ENCODE peak calls at places on chromosomes 16 and 17, in five cellular contexts. D, G, N, L and T are unnamed samples.

GRCh38 chr16:85403693-85404092 is 209.4 kb upstream of the GSE1 start:
- DNase-seq in L (no peak), D (no peak), G (no peak), N (no peak), T (no peak)

GRCh38 chr17:5826384-5826783 is 242.1 kb upstream of the NLRP1 start:
- DNase-seq in D (peak), G (no peak), N (no peak), L (no peak), T (peak)

GRCh38 chr17:57256708-57257112 is 387 bp downstream of the MSI2 start:
- DNase-seq in G (no peak), L (no peak), D (no peak), N (no peak), T (peak)

GRCh38 chr17:37789166-37789565 is 44.3 kb upstream of the HNF1B start:
- DNase-seq in N (no peak), L (no peak), G (no peak), D (no peak), T (no peak)

GRCh38 chr16:66899945-66900688 is 18.6 kb downstream of the CDH16 start:
- DNase-seq in G (no peak), D (peak), N (no peak), L (no peak), T (peak)

GRCh38 chr16:85471469-85472431 is 141.4 kb upstream of the GSE1 start:
- DNase-seq in D (no peak), G (no peak), N (peak), L (no peak), T (no peak)

GRCh38 chr17:66383353-66383752 is 80.9 kb downstream of the PRKCA start:
- DNase-seq in N (no peak), G (no peak), D (peak), L (no peak), T (peak)

GRCh38 chr17:36675786-36676185 is 74.4 kb downstream of the MRM1 start:
- DNase-seq in D (no peak), L (no peak), N (no peak), G (no peak), T (no peak)

GRCh38 chr17:7508846-7509245 is 24.7 kb downstream of the POLR2A start:
- DNase-seq in N (no peak), D (no peak), L (no peak), G (no peak), T (no peak)

GRCh38 chr16:85821441-85821901 is 22.0 kb downstream of the COX4I1 start:
- DNase-seq in G (peak), L (peak), N (peak), D (peak), T (peak)

GRCh38 chr16:73163238-73163795 is 115.4 kb upstream of the ZFHX3 start:
- DNase-seq in G (no peak), N (no peak), D (no peak), L (no peak), T (peak)

GRCh38 chr17:63445571-63446217 is 412 bp downstream of the CYB561 start:
- DNase-seq in D (no peak), L (peak), N (peak), G (no peak), T (peak)

GRCh38 chr16:11465675-11466074 is 120.4 kb downstream of the RMI2 start:
- DNase-seq in G (no peak), N (no peak), D (no peak), L (no peak), T (no peak)

GRCh38 chr17:50149425-50150353 is 788 bp downstream of the PPP1R9B start:
- DNase-seq in G (no peak), L (peak), N (no peak), D (peak), T (peak)

GRCh38 chr17:72996791-72997190 is 95.7 kb downstream of the SLC39A11 start:
- DNase-seq in G (no peak), N (no peak), L (peak), D (no peak), T (no peak)

GRCh38 chr17:31413871-31414589 is 22.6 kb downstream of the RAB11FIP4 start:
- DNase-seq in D (peak), L (no peak), G (peak), N (peak), T (peak)

GRCh38 chr17:17933775-17934174 is 38.4 kb downstream of the TOM1L2 start:
- DNase-seq in N (no peak), L (no peak), G (no peak), D (peak), T (peak)

GRCh38 chr17:40936437-40936971 is 942 bp downstream of the KRT23 start:
- DNase-seq in G (no peak), N (peak), L (no peak), D (no peak), T (no peak)

GRCh38 chr16:6265956-6266355 is 1066.7 kb upstream of the RBFOX1 start:
- DNase-seq in G (no peak), N (no peak), D (no peak), L (no peak), T (no peak)

GRCh38 chr17:73799781-73800627 is 155.8 kb upstream of the SDK2 start:
- DNase-seq in G (no peak), D (no peak), L (no peak), N (no peak), T (no peak)

GRCh38 chr17:74780443-74781238 is 4.5 kb upstream of the NAT9 start:
- DNase-seq in D (no peak), L (peak), G (no peak), N (no peak), T (peak)

GRCh38 chr16:11734025-11734652 is 8.5 kb downstream of the TXNDC11 start:
- DNase-seq in D (no peak), G (no peak), N (no peak), L (no peak), T (no peak)

GRCh38 chr16:87725596-87726235 is 40.1 kb downstream of the KLHDC4 start:
- DNase-seq in L (no peak), N (no peak), D (peak), G (no peak), T (peak)

GRCh38 chr17:7842380-7842949 is 8.4 kb downstream of the KDM6B start:
- DNase-seq in N (peak), L (no peak), G (no peak), D (peak), T (peak)

GRCh38 chr16:47461598-47462266 is 601 bp downstream of the PHKB start:
- DNase-seq in D (peak), G (no peak), N (peak), L (no peak), T (peak)

GRCh38 chr17:80153004-80153403 is 6.1 kb upstream of the EIF4A3 start:
- DNase-seq in D (no peak), L (no peak), N (no peak), G (no peak), T (no peak)

GRCh38 chr17:37683454-37683984 is 40.3 kb upstream of the DDX52 start:
- DNase-seq in D (no peak), N (no peak), G (no peak), L (no peak), T (no peak)

GRCh38 chr16:20865420-20866126 is 34.6 kb downstream of the DCUN1D3 start:
- DNase-seq in N (no peak), D (peak), L (no peak), G (no peak), T (peak)

GRCh38 chr17:7147772-7148171 is 31.4 kb downstream of the ASGR1 start:
- DNase-seq in N (no peak), L (no peak), D (no peak), G (no peak), T (no peak)

GRCh38 chr17:66767164-66767933 is 67.6 kb upstream of the CACNG5 start:
- DNase-seq in L (no peak), N (no peak), G (no peak), D (no peak), T (no peak)

GRCh38 chr16:57483725-57484514 is 2.4 kb downstream of the DOK4 start:
- DNase-seq in D (no peak), L (no peak), G (no peak), N (peak), T (no peak)

GRCh38 chr17:35022536-35023063 is 40.9 kb downstream of the RFFL start:
- DNase-seq in D (peak), L (no peak), G (no peak), N (no peak), T (peak)

GRCh38 chr16:68311316-68311620 is 449 bp downstream of the PRMT7 start:
- DNase-seq in G (no peak), D (peak), L (no peak), N (no peak), T (peak)

GRCh38 chr17:7017827-7018200 is 5.0 kb upstream of the BCL6B start:
- DNase-seq in D (no peak), G (no peak), N (no peak), L (no peak), T (no peak)

GRCh38 chr17:19554393-19554792 is 20.7 kb downstream of the SLC47A1 start:
- DNase-seq in N (no peak), L (no peak), D (no peak), G (no peak), T (no peak)

GRCh38 chr16:76428858-76429257 is 151.7 kb downstream of the CNTNAP4 start:
- DNase-seq in N (no peak), L (no peak), D (no peak), G (no peak), T (peak)

GRCh38 chr16:8173111-8173644 is 417.1 kb downstream of the TMEM114 start:
- DNase-seq in G (peak), D (peak), L (peak), N (peak), T (peak)

GRCh38 chr17:17831208-17832039 is 5.4 kb downstream of the SREBF1 start:
- DNase-seq in D (no peak), G (no peak), L (no peak), N (no peak), T (no peak)

GRCh38 chr16:24821129-24821528 is 24.6 kb upstream of the SLC5A11 start:
- DNase-seq in N (no peak), G (no peak), D (no peak), L (no peak), T (no peak)

GRCh38 chr16:24815052-24815451 is 30.7 kb upstream of the SLC5A11 start:
- DNase-seq in G (no peak), D (no peak), L (no peak), N (no peak), T (no peak)

GRCh38 chr16:24819462-24820040 is 26.2 kb upstream of the SLC5A11 start:
- DNase-seq in G (no peak), D (peak), L (no peak), N (no peak), T (no peak)

GRCh38 chr16:24820522-24820921 is 25.2 kb upstream of the SLC5A11 start:
- DNase-seq in N (no peak), G (no peak), L (no peak), D (peak), T (peak)

GRCh38 chr16:24816688-24817087 is 29.1 kb upstream of the SLC5A11 start:
- DNase-seq in N (no peak), L (no peak), G (no peak), D (no peak), T (no peak)
- H3K14ac ChIP-seq in N (no peak), L (no peak), G (no peak), D (no peak), T (no peak)

GRCh38 chr17:14133104-14133503 is 63.8 kb downstream of the COX10 start:
- DNase-seq in D (no peak), L (no peak), G (no peak), N (no peak), T (no peak)
- H3K14ac ChIP-seq in D (no peak), L (no peak), G (no peak), N (no peak), T (no peak)

DNA sequence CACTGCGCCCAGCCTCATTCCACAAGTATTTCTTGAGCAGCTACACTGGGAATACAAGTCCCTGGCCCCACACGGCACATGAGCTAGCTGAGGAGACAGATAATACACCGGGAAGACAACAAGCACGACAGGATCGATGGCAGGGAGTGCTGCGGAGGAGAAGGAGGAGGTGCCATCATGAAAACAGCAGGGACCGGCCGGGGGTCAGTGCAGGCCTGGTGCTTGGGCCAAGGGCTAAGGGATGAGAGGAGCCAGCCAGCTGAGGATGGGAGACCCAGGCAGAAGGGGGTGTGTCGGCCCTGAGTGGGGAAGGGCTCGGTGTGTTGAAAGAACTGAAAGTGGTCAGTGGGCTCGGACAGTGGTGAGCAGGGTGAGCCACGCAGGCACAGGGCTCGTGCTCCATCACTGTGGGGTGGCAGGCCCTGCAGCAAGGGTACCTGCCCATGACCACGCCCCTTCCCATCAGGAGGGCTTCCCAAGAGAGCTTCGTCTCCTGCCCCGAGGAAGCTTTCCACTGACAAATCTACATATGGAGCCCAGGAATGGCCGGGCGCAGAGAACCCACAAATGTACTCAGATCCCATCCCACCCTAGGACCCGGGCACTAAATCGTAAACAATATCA is 50.9 kb upstream of the TNRC6C start:
- DNase-seq in G (no peak), D (no peak), N (no peak), L (peak), T (no peak)
- H3K14ac ChIP-seq in G (no peak), D (no peak), N (no peak), L (no peak), T (no peak)

GRCh38 chr17:44197980-44198720 is 1.5 kb downstream of the ATXN7L3 start:
- DNase-seq in L (no peak), N (no peak), D (peak), G (no peak), T (peak)

GRCh38 chr17:44199553-44200477 is at the start of gene ATXN7L3:
- DNase-seq in G (peak), L (peak), D (peak), N (peak), T (peak)

GRCh38 chr17:44198721-44199552 is 747 bp downstream of the ATXN7L3 start:
- DNase-seq in D (peak), G (peak), L (peak), N (no peak), T (peak)

GRCh38 chr17:44202756-44203155 is 3.1 kb upstream of the ATXN7L3 start:
- DNase-seq in L (no peak), N (no peak), G (no peak), D (no peak), T (no peak)

GRCh38 chr17:44200478-44201155 is 933 bp upstream of the ATXN7L3 start:
- DNase-seq in G (no peak), D (no peak), L (no peak), N (no peak), T (no peak)
- H3K14ac ChIP-seq in G (no peak), D (peak), L (peak), N (peak), T (peak)

GRCh38 chr16:1705688-1706385 is at the start of gene MAPK8IP3:
- DNase-seq in D (peak), N (peak), L (peak), G (peak), T (peak)

GRCh38 chr16:1708768-1709180 is 2.8 kb downstream of the MAPK8IP3 start:
- DNase-seq in D (peak), N (peak), L (no peak), G (no peak), T (no peak)

GRCh38 chr16:1707193-1707790 is 1.3 kb downstream of the MAPK8IP3 start:
- DNase-seq in L (no peak), N (no peak), D (peak), G (no peak), T (peak)

GRCh38 chr16:1708083-1708767 is 2.2 kb downstream of the MAPK8IP3 start:
- DNase-seq in N (no peak), D (no peak), L (no peak), G (no peak), T (no peak)

GRCh38 chr16:1706386-1707192 is 594 bp downstream of the MAPK8IP3 start:
- DNase-seq in G (no peak), D (peak), N (no peak), L (no peak), T (peak)
- H3K14ac ChIP-seq in G (peak), D (peak), N (peak), L (peak), T (peak)

GRCh38 chr17:28969706-28970393 is 18.5 kb upstream of the PHF12 start:
- DNase-seq in G (no peak), D (no peak), L (no peak), N (peak), T (no peak)

GRCh38 chr17:28970879-28971278 is 19.6 kb upstream of the PHF12 start:
- DNase-seq in D (no peak), L (no peak), G (no peak), N (no peak), T (no peak)

GRCh38 chr17:28968914-28969295 is 17.6 kb upstream of the PHF12 start:
- DNase-seq in L (no peak), G (no peak), D (no peak), N (no peak), T (no peak)

GRCh38 chr17:28967240-28968135 is 16.2 kb upstream of the PHF12 start:
- DNase-seq in N (peak), L (no peak), D (no peak), G (peak), T (no peak)

GRCh38 chr17:28968269-28968913 is 17.1 kb upstream of the PHF12 start:
- DNase-seq in D (no peak), N (no peak), L (peak), G (peak), T (no peak)
- H3K14ac ChIP-seq in D (no peak), N (no peak), L (peak), G (no peak), T (no peak)

DNA sequence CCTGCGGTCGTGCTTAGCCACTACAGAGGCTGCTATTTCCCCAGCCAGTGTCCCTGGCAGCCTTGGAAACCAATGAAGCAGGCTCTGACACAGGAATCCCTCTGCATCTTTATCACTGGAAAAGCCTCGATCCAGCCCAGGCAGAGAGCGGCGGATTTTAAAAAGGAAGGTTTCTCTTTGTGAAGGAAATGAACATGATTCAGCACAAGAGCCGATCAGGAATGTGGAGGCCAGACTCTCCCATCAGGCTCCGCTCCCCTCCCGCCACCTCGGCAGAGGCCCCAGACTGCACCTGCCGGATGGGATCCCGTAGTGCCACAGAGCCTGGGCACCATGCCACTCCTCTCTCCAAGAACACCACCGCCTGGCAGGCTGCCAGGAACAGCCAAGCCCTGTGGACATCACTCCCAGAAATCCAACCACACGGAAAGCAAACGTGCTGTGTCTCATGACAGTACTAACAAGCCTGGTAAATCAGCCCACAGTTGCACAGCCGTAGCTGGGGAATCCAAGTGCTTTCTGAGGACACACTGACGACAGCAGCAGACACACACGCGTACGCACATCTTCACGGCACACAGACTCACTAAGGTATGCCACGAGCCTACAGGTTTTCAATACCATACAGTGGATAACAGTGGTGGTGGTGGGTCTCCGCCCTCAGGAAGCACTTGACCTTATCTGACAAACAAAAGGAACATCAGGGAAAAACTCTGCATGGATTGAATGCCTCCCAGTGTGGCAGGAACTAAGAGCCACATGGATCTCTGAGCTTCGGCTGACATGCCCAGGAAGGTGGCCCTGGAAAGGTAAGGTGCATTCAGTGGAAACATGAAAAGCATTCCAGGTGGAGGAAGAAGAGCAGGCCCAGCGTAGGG is 5.4 kb downstream of the LRRC75A start:
- DNase-seq in D (peak), N (no peak), G (no peak), L (peak), T (peak)
- H3K14ac ChIP-seq in D (no peak), N (no peak), G (no peak), L (peak), T (no peak)

DNA sequence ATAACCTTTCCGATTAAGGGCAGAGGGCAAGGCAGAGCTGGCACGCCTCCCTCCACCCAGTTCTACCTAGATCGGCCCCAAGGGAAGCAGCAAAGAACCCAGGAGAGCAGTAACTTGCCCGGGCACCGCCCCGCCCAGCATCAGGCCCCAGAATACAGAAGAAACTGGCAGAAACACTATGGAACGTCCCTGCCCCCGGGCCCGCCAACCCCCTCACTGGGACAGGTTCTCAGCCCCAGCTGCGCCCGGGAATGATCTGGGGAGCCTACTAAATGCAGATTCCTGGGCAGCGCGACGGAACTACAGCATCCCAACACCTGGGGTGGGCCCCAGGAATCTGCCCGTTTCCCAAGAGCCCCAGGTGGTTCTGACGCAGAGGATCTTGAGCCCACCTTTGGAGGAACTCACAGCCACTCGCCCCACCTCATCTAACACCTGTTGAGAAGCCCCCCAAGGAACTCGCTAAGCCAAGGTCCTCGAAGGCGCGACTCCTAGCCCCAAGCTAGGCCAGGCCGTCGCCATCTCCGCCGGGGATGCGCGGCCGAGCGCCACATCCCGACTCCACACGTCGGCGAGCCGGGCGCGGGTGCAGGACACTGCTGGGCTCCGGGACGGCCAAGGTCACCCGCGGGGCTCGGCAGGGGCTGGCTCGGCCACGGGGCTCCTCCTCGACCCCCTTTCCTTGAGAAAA is 1.1 kb downstream of the CDIP1 start:
- DNase-seq in G (no peak), N (no peak), L (peak), D (no peak), T (peak)
- H3K14ac ChIP-seq in G (peak), N (peak), L (peak), D (peak), T (no peak)